ENCODE peak calls at places on chromosomes 11 and 22, in six cellular contexts. One of them, this sample, is unnamed.

GRCh38 chr11:67376022-67376386 is 2.6 kb upstream of the CLCF1 start:
- DNase-seq in stomach: no peak
- DNase-seq in A549: no peak
- DNase-seq in pancreas: no peak
- DNase-seq in fibroblast of pulmonary artery: no peak
- DNase-seq in cardiac muscle cell: no peak
- DNase-seq in this sample: no peak

GRCh38 chr11:27571151-27571840 is 64.7 kb upstream of the LIN7C start:
- DNase-seq in stomach: no peak
- DNase-seq in fibroblast of pulmonary artery: peak; percentile 67
- DNase-seq in pancreas: no peak
- DNase-seq in A549: no peak
- DNase-seq in cardiac muscle cell: peak; percentile 2
- DNase-seq in this sample: no peak

GRCh38 chr11:35964846-35965245 is 21.0 kb downstream of the LDLRAD3 start:
- DNase-seq in stomach: no peak
- DNase-seq in A549: no peak
- DNase-seq in pancreas: no peak
- DNase-seq in fibroblast of pulmonary artery: no peak
- DNase-seq in cardiac muscle cell: no peak
- DNase-seq in this sample: no peak

GRCh38 chr22:42906605-42907338 is 49.7 kb upstream of the ARFGAP3 start:
- DNase-seq in cardiac muscle cell: peak; percentile 76
- DNase-seq in fibroblast of pulmonary artery: peak; percentile 65
- DNase-seq in stomach: no peak
- DNase-seq in A549: no peak
- DNase-seq in pancreas: peak; percentile 38
- DNase-seq in this sample: no peak

GRCh38 chr11:27921472-27921871 is 186.5 kb downstream of the KIF18A start:
- DNase-seq in A549: no peak
- DNase-seq in cardiac muscle cell: no peak
- DNase-seq in stomach: no peak
- DNase-seq in fibroblast of pulmonary artery: peak; percentile 51
- DNase-seq in pancreas: no peak
- DNase-seq in this sample: no peak

GRCh38 chr11:75342966-75343870 is 8.2 kb downstream of the ARRB1 start:
- DNase-seq in cardiac muscle cell: no peak
- DNase-seq in A549: peak; percentile 94
- DNase-seq in fibroblast of pulmonary artery: peak; percentile 45
- DNase-seq in stomach: peak; percentile 86
- DNase-seq in pancreas: peak; percentile 83
- DNase-seq in this sample: no peak

GRCh38 chr11:69292221-69292648 is 1.7 kb upstream of the MYEOV start:
- DNase-seq in stomach: no peak
- DNase-seq in fibroblast of pulmonary artery: peak; percentile 44
- DNase-seq in pancreas: no peak
- DNase-seq in cardiac muscle cell: no peak
- DNase-seq in A549: peak; percentile 34
- DNase-seq in this sample: no peak

GRCh38 chr11:77377734-77378133 is 76.2 kb upstream of the GDPD4 start:
- DNase-seq in pancreas: no peak
- DNase-seq in cardiac muscle cell: no peak
- DNase-seq in fibroblast of pulmonary artery: peak; percentile 11
- DNase-seq in stomach: no peak
- DNase-seq in A549: no peak
- DNase-seq in this sample: no peak

GRCh38 chr22:25054943-25055511 is 102.5 kb downstream of the KIAA1671 start:
- DNase-seq in fibroblast of pulmonary artery: no peak
- DNase-seq in cardiac muscle cell: no peak
- DNase-seq in A549: no peak
- DNase-seq in pancreas: no peak
- DNase-seq in stomach: no peak
- DNase-seq in this sample: no peak

GRCh38 chr11:32890843-32891656 is 1.6 kb upstream of the QSER1 start:
- DNase-seq in stomach: no peak
- DNase-seq in pancreas: no peak
- DNase-seq in cardiac muscle cell: no peak
- DNase-seq in fibroblast of pulmonary artery: no peak
- DNase-seq in A549: no peak
- DNase-seq in this sample: no peak

GRCh38 chr11:70934999-70935768 is 317.2 kb downstream of the SHANK2 start:
- DNase-seq in pancreas: no peak
- DNase-seq in stomach: no peak
- DNase-seq in cardiac muscle cell: no peak
- DNase-seq in A549: no peak
- DNase-seq in fibroblast of pulmonary artery: no peak
- DNase-seq in this sample: no peak

GRCh38 chr11:121449123-121449522 is 3.0 kb upstream of the SORL1 start:
- DNase-seq in pancreas: no peak
- DNase-seq in stomach: no peak
- DNase-seq in A549: no peak
- DNase-seq in fibroblast of pulmonary artery: no peak
- DNase-seq in cardiac muscle cell: no peak
- DNase-seq in this sample: no peak

GRCh38 chr22:46953968-46954755 is 191.7 kb downstream of the TBC1D22A start:
- DNase-seq in pancreas: no peak
- DNase-seq in cardiac muscle cell: no peak
- DNase-seq in stomach: no peak
- DNase-seq in fibroblast of pulmonary artery: no peak
- DNase-seq in A549: no peak
- DNase-seq in this sample: no peak

GRCh38 chr22:41009222-41009948 is 58.2 kb downstream of the RBX1 start:
- DNase-seq in cardiac muscle cell: no peak
- DNase-seq in A549: no peak
- DNase-seq in pancreas: no peak
- DNase-seq in stomach: no peak
- DNase-seq in fibroblast of pulmonary artery: peak; percentile 14
- DNase-seq in this sample: no peak

GRCh38 chr11:46333129-46333947 is 13.9 kb upstream of the DGKZ start:
- DNase-seq in cardiac muscle cell: no peak
- DNase-seq in A549: no peak
- DNase-seq in stomach: no peak
- DNase-seq in fibroblast of pulmonary artery: no peak
- DNase-seq in pancreas: no peak
- DNase-seq in this sample: no peak
- H3K4me3 ChIP-seq in cardiac muscle cell: peak overlapping the region; percentile 49
- H3K4me3 ChIP-seq in A549: peak overlapping the region; percentile 28
- H3K4me3 ChIP-seq in stomach: peak overlapping the region; percentile 50
- H3K4me3 ChIP-seq in fibroblast of pulmonary artery: no peak overlapping the region
- H3K4me3 ChIP-seq in pancreas: peak overlapping the region; percentile 15
- H3K4me3 ChIP-seq in this sample: peak overlapping the region; percentile 24

GRCh38 chr11:62646825-62647608 is 604 bp upstream of the GANAB start:
- DNase-seq in stomach: no peak
- DNase-seq in pancreas: peak; percentile 53
- DNase-seq in A549: no peak
- DNase-seq in cardiac muscle cell: no peak
- DNase-seq in fibroblast of pulmonary artery: no peak
- DNase-seq in this sample: no peak
- H3K4me3 ChIP-seq in stomach: no peak overlapping the region
- H3K4me3 ChIP-seq in pancreas: peak overlapping the region; percentile 89
- H3K4me3 ChIP-seq in A549: no peak overlapping the region
- H3K4me3 ChIP-seq in cardiac muscle cell: no peak overlapping the region
- H3K4me3 ChIP-seq in fibroblast of pulmonary artery: no peak overlapping the region
- H3K4me3 ChIP-seq in this sample: no peak overlapping the region

DNA sequence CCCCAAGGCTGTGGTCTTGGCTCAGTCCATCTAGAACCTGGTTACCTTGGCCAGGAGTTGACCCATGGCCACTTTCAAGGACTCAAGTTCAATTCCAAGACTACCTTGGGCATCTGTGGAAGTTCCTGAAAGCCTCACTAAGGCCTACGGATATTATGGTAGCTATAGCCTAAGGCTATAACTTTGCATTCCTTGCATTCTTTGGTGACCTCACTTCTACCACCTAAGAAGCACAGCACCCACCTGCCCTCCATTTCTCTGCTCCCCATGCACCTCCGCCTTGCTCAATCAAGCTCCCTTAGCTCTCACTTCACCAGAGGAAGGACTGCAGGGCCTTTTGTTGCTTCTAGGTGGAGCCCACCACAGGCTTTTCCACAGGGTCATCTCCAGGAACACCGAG is 50.3 kb upstream of the GALNT18 start:
- DNase-seq in cardiac muscle cell: no peak
- DNase-seq in A549: no peak
- DNase-seq in stomach: no peak
- DNase-seq in fibroblast of pulmonary artery: no peak
- DNase-seq in pancreas: no peak
- DNase-seq in this sample: no peak
- H3K4me3 ChIP-seq in cardiac muscle cell: no peak overlapping the region
- H3K4me3 ChIP-seq in A549: no peak overlapping the region
- H3K4me3 ChIP-seq in stomach: no peak overlapping the region
- H3K4me3 ChIP-seq in fibroblast of pulmonary artery: no peak overlapping the region
- H3K4me3 ChIP-seq in pancreas: no peak overlapping the region
- H3K4me3 ChIP-seq in this sample: no peak overlapping the region

DNA sequence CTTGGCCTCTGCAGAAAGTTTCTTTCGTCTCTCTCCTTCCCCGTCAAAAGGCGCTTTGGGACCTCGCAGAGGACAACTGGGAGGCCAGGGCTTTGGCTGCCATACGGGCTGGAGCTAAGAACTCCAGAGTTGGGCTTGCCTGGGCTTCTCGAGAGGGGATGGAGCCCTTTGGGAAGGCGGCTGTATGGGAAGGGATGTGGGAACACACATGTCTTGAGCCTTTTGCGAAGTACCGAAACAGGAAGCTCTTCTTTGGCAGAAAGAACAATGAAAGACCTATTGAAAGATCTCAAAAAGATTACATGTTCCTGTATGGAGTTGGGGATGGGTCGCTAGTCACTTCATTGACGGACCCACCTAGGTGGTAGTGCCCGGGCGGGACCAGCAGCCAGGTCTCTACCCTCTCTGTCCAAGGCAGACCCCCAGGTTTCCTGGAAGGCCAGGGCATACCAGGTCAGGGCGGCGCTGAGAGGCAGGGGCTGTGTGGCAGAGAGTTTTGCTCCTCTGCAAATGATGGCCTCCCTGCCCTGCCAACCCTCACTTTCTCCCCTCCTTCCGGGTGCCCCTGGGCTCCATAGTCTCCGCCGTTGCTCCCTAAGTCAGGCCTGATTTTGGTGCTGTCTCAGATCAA is 993 bp downstream of the ST14 start:
- DNase-seq in pancreas: no peak
- DNase-seq in fibroblast of pulmonary artery: no peak
- DNase-seq in A549: no peak
- DNase-seq in cardiac muscle cell: no peak
- DNase-seq in stomach: no peak
- DNase-seq in this sample: no peak
- H3K4me3 ChIP-seq in pancreas: peak overlapping the region; percentile 91
- H3K4me3 ChIP-seq in fibroblast of pulmonary artery: no peak overlapping the region
- H3K4me3 ChIP-seq in A549: no peak overlapping the region
- H3K4me3 ChIP-seq in cardiac muscle cell: no peak overlapping the region
- H3K4me3 ChIP-seq in stomach: peak overlapping the region; percentile 59
- H3K4me3 ChIP-seq in this sample: no peak overlapping the region